ENCODE peak calls at places on chromosome 5, in eight cellular contexts. One of them, this sample, is unnamed.

GRCh38 chr5:41286165-41286564 is 72.8 kb upstream of the C6 start:
- DNase-seq in SJSA1: no peak
- DNase-seq in Right ventricle myocardium superior: no peak
- DNase-seq in NCI-H2171 treated with DMSO at 0.1 percent for 48 hours: no peak
- DNase-seq in NAMALWA: no peak
- DNase-seq in posterior cingulate gyrus: no peak
- DNase-seq in adipocyte: no peak
- DNase-seq in RWPE1: no peak
- DNase-seq in this sample: no peak

GRCh38 chr5:664343-664993 is 28.7 kb downstream of the TPPP start:
- DNase-seq in adipocyte: no peak
- DNase-seq in Right ventricle myocardium superior: peak
- DNase-seq in NAMALWA: no peak
- DNase-seq in NCI-H2171 treated with DMSO at 0.1 percent for 48 hours: no peak
- DNase-seq in SJSA1: no peak
- DNase-seq in posterior cingulate gyrus: peak
- DNase-seq in RWPE1: no peak
- DNase-seq in this sample: no peak

GRCh38 chr5:56147679-56148230 is 85.4 kb downstream of the ANKRD55 start:
- DNase-seq in adipocyte: no peak
- DNase-seq in posterior cingulate gyrus: no peak
- DNase-seq in SJSA1: no peak
- DNase-seq in Right ventricle myocardium superior: no peak
- DNase-seq in RWPE1: no peak
- DNase-seq in NAMALWA: no peak
- DNase-seq in NCI-H2171 treated with DMSO at 0.1 percent for 48 hours: peak
- DNase-seq in this sample: no peak

GRCh38 chr5:173890195-173890951 is 2.2 kb downstream of the CPEB4 start:
- DNase-seq in adipocyte: no peak
- DNase-seq in NAMALWA: peak
- DNase-seq in NCI-H2171 treated with DMSO at 0.1 percent for 48 hours: no peak
- DNase-seq in posterior cingulate gyrus: peak
- DNase-seq in Right ventricle myocardium superior: peak
- DNase-seq in RWPE1: no peak
- DNase-seq in SJSA1: peak
- DNase-seq in this sample: no peak

GRCh38 chr5:36414869-36415282 is 113.2 kb upstream of the RANBP3L start:
- DNase-seq in SJSA1: peak
- DNase-seq in Right ventricle myocardium superior: no peak
- DNase-seq in NAMALWA: peak
- DNase-seq in posterior cingulate gyrus: no peak
- DNase-seq in adipocyte: peak
- DNase-seq in NCI-H2171 treated with DMSO at 0.1 percent for 48 hours: peak
- DNase-seq in RWPE1: peak
- DNase-seq in this sample: peak

GRCh38 chr5:137838976-137839375 is 28.7 kb upstream of the MYOT start:
- DNase-seq in posterior cingulate gyrus: no peak
- DNase-seq in adipocyte: no peak
- DNase-seq in RWPE1: no peak
- DNase-seq in Right ventricle myocardium superior: no peak
- DNase-seq in NAMALWA: no peak
- DNase-seq in SJSA1: no peak
- DNase-seq in NCI-H2171 treated with DMSO at 0.1 percent for 48 hours: no peak
- DNase-seq in this sample: no peak

GRCh38 chr5:164475339-164475977 is 970.0 kb downstream of the MAT2B start:
- DNase-seq in Right ventricle myocardium superior: no peak
- DNase-seq in SJSA1: peak
- DNase-seq in posterior cingulate gyrus: no peak
- DNase-seq in RWPE1: peak
- DNase-seq in NAMALWA: peak
- DNase-seq in adipocyte: peak
- DNase-seq in NCI-H2171 treated with DMSO at 0.1 percent for 48 hours: no peak
- DNase-seq in this sample: no peak

GRCh38 chr5:78783434-78784130 is 135.0 kb upstream of the LHFPL2 start:
- DNase-seq in SJSA1: peak
- DNase-seq in posterior cingulate gyrus: no peak
- DNase-seq in adipocyte: no peak
- DNase-seq in NCI-H2171 treated with DMSO at 0.1 percent for 48 hours: no peak
- DNase-seq in NAMALWA: no peak
- DNase-seq in RWPE1: no peak
- DNase-seq in Right ventricle myocardium superior: no peak
- DNase-seq in this sample: no peak

GRCh38 chr5:150120617-150121447 is 34.5 kb upstream of the CSF1R start:
- DNase-seq in adipocyte: no peak
- DNase-seq in Right ventricle myocardium superior: no peak
- DNase-seq in SJSA1: no peak
- DNase-seq in NCI-H2171 treated with DMSO at 0.1 percent for 48 hours: no peak
- DNase-seq in posterior cingulate gyrus: no peak
- DNase-seq in RWPE1: no peak
- DNase-seq in NAMALWA: no peak
- DNase-seq in this sample: no peak

GRCh38 chr5:140946578-140946977 is 19.7 kb upstream of the PCDHAC2 start:
- DNase-seq in RWPE1: no peak
- DNase-seq in Right ventricle myocardium superior: no peak
- DNase-seq in posterior cingulate gyrus: no peak
- DNase-seq in NCI-H2171 treated with DMSO at 0.1 percent for 48 hours: no peak
- DNase-seq in NAMALWA: no peak
- DNase-seq in SJSA1: no peak
- DNase-seq in adipocyte: no peak
- DNase-seq in this sample: no peak

GRCh38 chr5:81428446-81428845 is 34.5 kb upstream of the ACOT12 start:
- DNase-seq in SJSA1: no peak
- DNase-seq in NAMALWA: no peak
- DNase-seq in RWPE1: no peak
- DNase-seq in posterior cingulate gyrus: no peak
- DNase-seq in NCI-H2171 treated with DMSO at 0.1 percent for 48 hours: no peak
- DNase-seq in Right ventricle myocardium superior: no peak
- DNase-seq in adipocyte: peak
- DNase-seq in this sample: no peak

GRCh38 chr5:17401509-17402290 is 96.3 kb upstream of the TAF11L2 start:
- DNase-seq in SJSA1: peak
- DNase-seq in NAMALWA: no peak
- DNase-seq in RWPE1: no peak
- DNase-seq in posterior cingulate gyrus: no peak
- DNase-seq in NCI-H2171 treated with DMSO at 0.1 percent for 48 hours: no peak
- DNase-seq in adipocyte: no peak
- DNase-seq in Right ventricle myocardium superior: no peak
- DNase-seq in this sample: no peak

GRCh38 chr5:55569513-55569865 is 34.7 kb upstream of the PLPP1 start:
- DNase-seq in Right ventricle myocardium superior: no peak
- DNase-seq in RWPE1: no peak
- DNase-seq in NCI-H2171 treated with DMSO at 0.1 percent for 48 hours: no peak
- DNase-seq in SJSA1: no peak
- DNase-seq in NAMALWA: no peak
- DNase-seq in adipocyte: no peak
- DNase-seq in posterior cingulate gyrus: no peak
- DNase-seq in this sample: no peak

GRCh38 chr5:179608131-179608581 is 15.3 kb downstream of the HNRNPH1 start:
- DNase-seq in SJSA1: no peak
- DNase-seq in RWPE1: no peak
- DNase-seq in Right ventricle myocardium superior: no peak
- DNase-seq in NAMALWA: peak
- DNase-seq in adipocyte: no peak
- DNase-seq in posterior cingulate gyrus: peak
- DNase-seq in NCI-H2171 treated with DMSO at 0.1 percent for 48 hours: peak
- DNase-seq in this sample: peak

GRCh38 chr5:68087866-68088265 is 127.7 kb upstream of the PIK3R1 start:
- DNase-seq in adipocyte: peak
- DNase-seq in NAMALWA: no peak
- DNase-seq in posterior cingulate gyrus: no peak
- DNase-seq in SJSA1: no peak
- DNase-seq in Right ventricle myocardium superior: no peak
- DNase-seq in NCI-H2171 treated with DMSO at 0.1 percent for 48 hours: no peak
- DNase-seq in RWPE1: no peak
- DNase-seq in this sample: no peak

GRCh38 chr5:1367149-1367548 is 22.2 kb upstream of the CLPTM1L start:
- DNase-seq in adipocyte: no peak
- DNase-seq in posterior cingulate gyrus: no peak
- DNase-seq in SJSA1: no peak
- DNase-seq in NAMALWA: peak
- DNase-seq in Right ventricle myocardium superior: no peak
- DNase-seq in NCI-H2171 treated with DMSO at 0.1 percent for 48 hours: no peak
- DNase-seq in RWPE1: no peak
- DNase-seq in this sample: no peak

GRCh38 chr5:147565524-147565923 is 55.7 kb upstream of the DPYSL3 start:
- DNase-seq in NCI-H2171 treated with DMSO at 0.1 percent for 48 hours: no peak
- DNase-seq in RWPE1: peak
- DNase-seq in SJSA1: peak
- DNase-seq in adipocyte: peak
- DNase-seq in NAMALWA: no peak
- DNase-seq in Right ventricle myocardium superior: no peak
- DNase-seq in posterior cingulate gyrus: no peak
- DNase-seq in this sample: no peak

GRCh38 chr5:53442946-53443345 is 37.5 kb upstream of the FST start:
- DNase-seq in Right ventricle myocardium superior: no peak
- DNase-seq in SJSA1: no peak
- DNase-seq in RWPE1: no peak
- DNase-seq in posterior cingulate gyrus: no peak
- DNase-seq in NCI-H2171 treated with DMSO at 0.1 percent for 48 hours: no peak
- DNase-seq in NAMALWA: no peak
- DNase-seq in adipocyte: no peak
- DNase-seq in this sample: no peak

GRCh38 chr5:2430606-2431005 is 320.9 kb downstream of the IRX2 start:
- DNase-seq in SJSA1: no peak
- DNase-seq in posterior cingulate gyrus: no peak
- DNase-seq in Right ventricle myocardium superior: no peak
- DNase-seq in NCI-H2171 treated with DMSO at 0.1 percent for 48 hours: peak
- DNase-seq in RWPE1: no peak
- DNase-seq in NAMALWA: no peak
- DNase-seq in adipocyte: no peak
- DNase-seq in this sample: peak

GRCh38 chr5:107853696-107854095 is 183.0 kb upstream of the EFNA5 start:
- DNase-seq in RWPE1: no peak
- DNase-seq in adipocyte: no peak
- DNase-seq in posterior cingulate gyrus: no peak
- DNase-seq in Right ventricle myocardium superior: no peak
- DNase-seq in NCI-H2171 treated with DMSO at 0.1 percent for 48 hours: no peak
- DNase-seq in SJSA1: no peak
- DNase-seq in NAMALWA: no peak
- DNase-seq in this sample: no peak

GRCh38 chr5:167710444-167711025 is 580.9 kb upstream of the WWC1 start:
- DNase-seq in RWPE1: no peak
- DNase-seq in adipocyte: peak
- DNase-seq in SJSA1: no peak
- DNase-seq in posterior cingulate gyrus: no peak
- DNase-seq in NAMALWA: no peak
- DNase-seq in Right ventricle myocardium superior: no peak
- DNase-seq in NCI-H2171 treated with DMSO at 0.1 percent for 48 hours: no peak
- DNase-seq in this sample: no peak

GRCh38 chr5:67173959-67174358 is 22.6 kb downstream of the CD180 start:
- DNase-seq in RWPE1: no peak
- DNase-seq in SJSA1: no peak
- DNase-seq in posterior cingulate gyrus: no peak
- DNase-seq in NCI-H2171 treated with DMSO at 0.1 percent for 48 hours: no peak
- DNase-seq in Right ventricle myocardium superior: no peak
- DNase-seq in adipocyte: no peak
- DNase-seq in NAMALWA: no peak
- DNase-seq in this sample: no peak

GRCh38 chr5:94316916-94317838 is 301.2 kb downstream of the KIAA0825 start:
- DNase-seq in RWPE1: no peak
- DNase-seq in posterior cingulate gyrus: no peak
- DNase-seq in Right ventricle myocardium superior: no peak
- DNase-seq in NCI-H2171 treated with DMSO at 0.1 percent for 48 hours: no peak
- DNase-seq in NAMALWA: no peak
- DNase-seq in adipocyte: peak
- DNase-seq in SJSA1: no peak
- DNase-seq in this sample: no peak

GRCh38 chr5:131611064-131611381 is 24.0 kb downstream of the RAPGEF6 start:
- DNase-seq in NAMALWA: no peak
- DNase-seq in NCI-H2171 treated with DMSO at 0.1 percent for 48 hours: no peak
- DNase-seq in Right ventricle myocardium superior: no peak
- DNase-seq in RWPE1: no peak
- DNase-seq in SJSA1: no peak
- DNase-seq in posterior cingulate gyrus: no peak
- DNase-seq in adipocyte: no peak
- DNase-seq in this sample: no peak

GRCh38 chr5:110354341-110354740 is 372.1 kb downstream of the TMEM232 start:
- DNase-seq in NAMALWA: no peak
- DNase-seq in Right ventricle myocardium superior: peak
- DNase-seq in posterior cingulate gyrus: peak
- DNase-seq in SJSA1: no peak
- DNase-seq in adipocyte: peak
- DNase-seq in RWPE1: no peak
- DNase-seq in NCI-H2171 treated with DMSO at 0.1 percent for 48 hours: no peak
- DNase-seq in this sample: no peak

GRCh38 chr5:16507716-16508115 is 42.1 kb upstream of the ZNF622 start:
- DNase-seq in NAMALWA: no peak
- DNase-seq in posterior cingulate gyrus: no peak
- DNase-seq in adipocyte: peak
- DNase-seq in NCI-H2171 treated with DMSO at 0.1 percent for 48 hours: no peak
- DNase-seq in Right ventricle myocardium superior: no peak
- DNase-seq in SJSA1: no peak
- DNase-seq in RWPE1: no peak
- DNase-seq in this sample: no peak

GRCh38 chr5:61053937-61054336 is 108.3 kb downstream of the SMIM15 start:
- DNase-seq in adipocyte: no peak
- DNase-seq in posterior cingulate gyrus: no peak
- DNase-seq in SJSA1: no peak
- DNase-seq in NAMALWA: no peak
- DNase-seq in RWPE1: no peak
- DNase-seq in Right ventricle myocardium superior: no peak
- DNase-seq in NCI-H2171 treated with DMSO at 0.1 percent for 48 hours: no peak
- DNase-seq in this sample: no peak

GRCh38 chr5:179124853-179125788 is 64.9 kb downstream of the ZNF354C start:
- DNase-seq in adipocyte: no peak
- DNase-seq in RWPE1: no peak
- DNase-seq in SJSA1: no peak
- DNase-seq in posterior cingulate gyrus: no peak
- DNase-seq in NAMALWA: no peak
- DNase-seq in Right ventricle myocardium superior: no peak
- DNase-seq in NCI-H2171 treated with DMSO at 0.1 percent for 48 hours: no peak
- DNase-seq in this sample: no peak

GRCh38 chr5:178434851-178435250 is 155.3 kb downstream of the COL23A1 start:
- DNase-seq in NAMALWA: no peak
- DNase-seq in RWPE1: no peak
- DNase-seq in Right ventricle myocardium superior: peak
- DNase-seq in posterior cingulate gyrus: no peak
- DNase-seq in NCI-H2171 treated with DMSO at 0.1 percent for 48 hours: no peak
- DNase-seq in adipocyte: no peak
- DNase-seq in SJSA1: no peak
- DNase-seq in this sample: no peak

GRCh38 chr5:15463231-15463630 is 36.7 kb upstream of the FBXL7 start:
- DNase-seq in posterior cingulate gyrus: no peak
- DNase-seq in adipocyte: peak
- DNase-seq in NCI-H2171 treated with DMSO at 0.1 percent for 48 hours: peak
- DNase-seq in NAMALWA: peak
- DNase-seq in Right ventricle myocardium superior: no peak
- DNase-seq in SJSA1: peak
- DNase-seq in RWPE1: no peak
- DNase-seq in this sample: peak

GRCh38 chr5:102531506-102531905 is 32.7 kb upstream of the SLCO6A1 start:
- DNase-seq in RWPE1: no peak
- DNase-seq in NAMALWA: no peak
- DNase-seq in SJSA1: no peak
- DNase-seq in NCI-H2171 treated with DMSO at 0.1 percent for 48 hours: no peak
- DNase-seq in Right ventricle myocardium superior: no peak
- DNase-seq in adipocyte: peak
- DNase-seq in posterior cingulate gyrus: no peak
- DNase-seq in this sample: no peak

GRCh38 chr5:153402550-153402949 is 87.9 kb upstream of the GRIA1 start:
- DNase-seq in NCI-H2171 treated with DMSO at 0.1 percent for 48 hours: no peak
- DNase-seq in adipocyte: peak
- DNase-seq in RWPE1: peak
- DNase-seq in NAMALWA: no peak
- DNase-seq in SJSA1: peak
- DNase-seq in Right ventricle myocardium superior: no peak
- DNase-seq in posterior cingulate gyrus: no peak
- DNase-seq in this sample: no peak